ENCODE peak calls at places on chromosome 4, in ten cellular contexts. V is right cardiac atrium, C is Karpas-422, K is neural progenitor cell, X is MM.1S, P is left ventricle myocardium inferior, L is astrocyte, I is hepatocyte, W is colonic mucosa, F is fibroblast of lung. O is an unnamed sample. For H3K4me1, the result is how much of the 10 kb centered on the place peaks cover.

GRCh38 chr4:1202526-1203378 is 30.4 kb upstream of the SPON2 start:
- DNase-seq in V (peak), C (no peak), K (no peak), X (no peak), P (no peak), L (no peak), I (peak), W (peak), F (no peak), O (no peak)

GRCh38 chr4:106486533-106486932 is 118.0 kb upstream of the GIMD1 start:
- DNase-seq in V (no peak), C (no peak), K (peak), X (no peak), P (no peak), L (no peak), I (no peak), W (no peak), F (no peak), O (no peak)

GRCh38 chr4:27154706-27155105 is 294.1 kb downstream of the STIM2 start:
- DNase-seq in V (no peak), C (no peak), K (no peak), X (no peak), P (no peak), L (peak), I (peak), W (no peak), F (peak), O (no peak)

GRCh38 chr4:77347341-77347740 is 190.3 kb downstream of the CCNG2 start:
- DNase-seq in V (no peak), C (no peak), K (no peak), X (no peak), P (no peak), L (no peak), I (peak), W (peak), F (no peak), O (no peak)

GRCh38 chr4:26140150-26140898 is 180.5 kb upstream of the RBPJ start:
- DNase-seq in V (no peak), C (no peak), K (peak), X (no peak), P (no peak), L (peak), I (no peak), W (no peak), F (peak), O (no peak)

GRCh38 chr4:34422472-34422871 is 1821.8 kb downstream of the ARAP2 start:
- DNase-seq in V (no peak), C (no peak), K (peak), X (no peak), P (no peak), L (no peak), I (peak), W (no peak), F (peak), O (no peak)

GRCh38 chr4:109465065-109465464 is 31.4 kb downstream of the SEC24B start:
- DNase-seq in V (no peak), C (no peak), K (no peak), X (no peak), P (no peak), L (no peak), I (no peak), W (no peak), F (peak), O (no peak)

GRCh38 chr4:128606173-128606572 is 203.3 kb upstream of the JADE1 start:
- DNase-seq in V (no peak), C (no peak), K (no peak), X (no peak), P (no peak), L (peak), I (no peak), W (no peak), F (peak), O (no peak)

GRCh38 chr4:31246856-31247255 is 526.7 kb downstream of the PCDH7 start:
- DNase-seq in V (no peak), C (no peak), K (no peak), X (no peak), P (no peak), L (peak), I (no peak), W (no peak), F (peak), O (no peak)

GRCh38 chr4:89420507-89420906 is 112.9 kb upstream of the GPRIN3 start:
- DNase-seq in V (no peak), C (no peak), K (no peak), X (no peak), P (no peak), L (peak), I (no peak), W (no peak), F (peak), O (no peak)

GRCh38 chr4:24809376-24809775 is 14.0 kb downstream of the SOD3 start:
- DNase-seq in V (no peak), C (peak), K (peak), X (no peak), P (no peak), L (no peak), I (no peak), W (peak), F (no peak), O (no peak)

GRCh38 chr4:183437452-183437851 is 7.0 kb upstream of the CDKN2AIP start:
- DNase-seq in V (no peak), C (no peak), K (no peak), X (no peak), P (no peak), L (no peak), I (no peak), W (peak), F (no peak), O (no peak)

GRCh38 chr4:89788243-89789072 is 48.5 kb downstream of the SNCA start:
- DNase-seq in V (peak), C (no peak), K (no peak), X (no peak), P (peak), L (peak), I (no peak), W (no peak), F (peak), O (no peak)

GRCh38 chr4:19030048-19030447 is 1008.5 kb upstream of the LCORL start:
- DNase-seq in V (no peak), C (no peak), K (peak), X (no peak), P (no peak), L (peak), I (no peak), W (no peak), F (peak), O (no peak)

GRCh38 chr4:101418055-101418454 is 70.7 kb upstream of the PPP3CA start:
- DNase-seq in V (no peak), C (no peak), K (no peak), X (peak), P (no peak), L (peak), I (no peak), W (no peak), F (peak), O (no peak)

GRCh38 chr4:55107054-55107453 is 18.3 kb downstream of the KDR start:
- DNase-seq in V (no peak), C (no peak), K (no peak), X (no peak), P (no peak), L (no peak), I (no peak), W (no peak), F (no peak), O (no peak)

GRCh38 chr4:174119051-174119450 is 164.4 kb downstream of the FBXO8 start:
- DNase-seq in V (no peak), C (no peak), K (no peak), X (no peak), P (no peak), L (peak), I (peak), W (no peak), F (peak), O (no peak)

GRCh38 chr4:16122784-16123183 is 39.0 kb upstream of the PROM1 start:
- DNase-seq in V (no peak), C (no peak), K (no peak), X (no peak), P (no peak), L (no peak), I (no peak), W (no peak), F (no peak), O (no peak)

GRCh38 chr4:21888195-21888976 is 60.2 kb downstream of the KCNIP4 start:
- DNase-seq in V (no peak), C (no peak), K (no peak), X (peak), P (no peak), L (peak), I (peak), W (no peak), F (peak), O (no peak)

GRCh38 chr4:521636-522330 is 22.8 kb downstream of the PIGG start:
- DNase-seq in V (no peak), C (no peak), K (no peak), X (no peak), P (no peak), L (no peak), I (no peak), W (no peak), F (no peak), O (no peak)

GRCh38 chr4:61201562-61202099 is 1.5 kb downstream of the ADGRL3 start:
- DNase-seq in V (peak), C (no peak), K (peak), X (no peak), P (peak), L (no peak), I (peak), W (no peak), F (peak), O (peak)

GRCh38 chr4:38424171-38424871 is 239.7 kb upstream of the KLF3 start:
- DNase-seq in V (peak), C (no peak), K (peak), X (no peak), P (peak), L (no peak), I (peak), W (peak), F (no peak), O (no peak)

GRCh38 chr4:102217345-102217744 is 127.9 kb downstream of the SLC39A8 start:
- DNase-seq in V (no peak), C (no peak), K (no peak), X (no peak), P (no peak), L (no peak), I (no peak), W (no peak), F (no peak), O (no peak)

GRCh38 chr4:123299212-123299651 is 97.4 kb upstream of the SPRY1 start:
- DNase-seq in V (no peak), C (no peak), K (no peak), X (no peak), P (no peak), L (peak), I (no peak), W (no peak), F (peak), O (no peak)

GRCh38 chr4:172127168-172127567 is 314.0 kb downstream of the GALNTL6 start:
- DNase-seq in V (no peak), C (peak), K (no peak), X (no peak), P (no peak), L (no peak), I (no peak), W (no peak), F (no peak), O (no peak)

GRCh38 chr4:5805270-5805669 is 87.6 kb downstream of the CRMP1 start:
- DNase-seq in V (no peak), C (no peak), K (no peak), X (no peak), P (no peak), L (no peak), I (no peak), W (no peak), F (no peak), O (no peak)

GRCh38 chr4:2962614-2963184 is 507 bp downstream of the NOP14 start:
- DNase-seq in V (no peak), C (peak), K (peak), X (peak), P (no peak), L (peak), I (peak), W (peak), F (peak), O (peak)

GRCh38 chr4:10753326-10753725 is 68.8 kb upstream of the CLNK start:
- DNase-seq in V (no peak), C (no peak), K (no peak), X (no peak), P (no peak), L (peak), I (no peak), W (no peak), F (peak), O (no peak)

GRCh38 chr4:48112017-48112667 is 21.9 kb downstream of the TXK start:
- DNase-seq in V (no peak), C (no peak), K (no peak), X (no peak), P (no peak), L (peak), I (no peak), W (no peak), F (peak), O (no peak)

GRCh38 chr4:8777320-8778196 is 94.1 kb downstream of the HMX1 start:
- DNase-seq in V (peak), C (no peak), K (no peak), X (no peak), P (no peak), L (no peak), I (no peak), W (no peak), F (no peak), O (peak)

GRCh38 chr4:107348188-107348872 is 312.2 kb upstream of the DKK2 start:
- DNase-seq in V (no peak), C (no peak), K (no peak), X (no peak), P (no peak), L (no peak), I (no peak), W (no peak), F (no peak), O (no peak)

GRCh38 chr4:166077782-166078181 is 204.7 kb downstream of the TLL1 start:
- DNase-seq in V (no peak), C (no peak), K (no peak), X (no peak), P (no peak), L (no peak), I (no peak), W (no peak), F (no peak), O (no peak)

GRCh38 chr4:151921811-151922210 is 161.0 kb upstream of the GATB start:
- DNase-seq in V (no peak), C (no peak), K (no peak), X (no peak), P (no peak), L (peak), I (no peak), W (no peak), F (peak), O (no peak)

GRCh38 chr4:17173300-17173699 is 274.9 kb upstream of the LDB2 start:
- DNase-seq in V (no peak), C (peak), K (peak), X (no peak), P (no peak), L (no peak), I (no peak), W (no peak), F (no peak), O (no peak)

GRCh38 chr4:98908182-98908581 is 20.8 kb downstream of the EIF4E start:
- DNase-seq in V (no peak), C (no peak), K (no peak), X (no peak), P (no peak), L (no peak), I (no peak), W (no peak), F (peak), O (no peak)

GRCh38 chr4:56297801-56298200 is 89.5 kb downstream of the AASDH start:
- DNase-seq in V (no peak), C (no peak), K (peak), X (no peak), P (no peak), L (no peak), I (no peak), W (no peak), F (no peak), O (no peak)

GRCh38 chr4:113695328-113696169 is 66.0 kb downstream of the CAMK2D start:
- DNase-seq in V (no peak), C (no peak), K (no peak), X (no peak), P (no peak), L (peak), I (peak), W (peak), F (peak), O (no peak)

GRCh38 chr4:118760092-118760491 is 74.9 kb downstream of the METTL14 start:
- DNase-seq in V (no peak), C (peak), K (no peak), X (peak), P (no peak), L (no peak), I (no peak), W (no peak), F (no peak), O (no peak)

GRCh38 chr4:118757761-118758213 is 72.6 kb downstream of the METTL14 start:
- DNase-seq in V (no peak), C (peak), K (no peak), X (no peak), P (no peak), L (no peak), I (peak), W (no peak), F (no peak), O (no peak)

GRCh38 chr4:118758293-118758692 is 73.1 kb downstream of the METTL14 start:
- DNase-seq in V (no peak), C (peak), K (no peak), X (no peak), P (no peak), L (no peak), I (no peak), W (no peak), F (no peak), O (no peak)

GRCh38 chr4:118760493-118760892 is 75.3 kb downstream of the METTL14 start:
- DNase-seq in V (no peak), C (peak), K (no peak), X (peak), P (no peak), L (no peak), I (no peak), W (no peak), F (no peak), O (no peak)

GRCh38 chr4:118759481-118759880 is 74.3 kb downstream of the METTL14 start:
- DNase-seq in V (no peak), C (peak), K (no peak), X (no peak), P (no peak), L (no peak), I (no peak), W (no peak), F (no peak), O (no peak)
- H3K4me3 ChIP-seq in V (no peak), C (peak), K (no peak), X (peak), P (no peak), L (no peak), I (no peak), W (no peak), F (no peak), O (no peak)

GRCh38 chr4:150116506-150116905 is 38.3 kb downstream of the DCLK2 start:
- DNase-seq in V (no peak), C (no peak), K (no peak), X (no peak), P (no peak), L (no peak), I (no peak), W (no peak), F (no peak), O (no peak)
- H3K4me1 ChIP-seq in V (under half), C (under half), K (under half), X (under half), P (under half), L (under half), I (under half), W (under half), F (under half), O (under half)

GRCh38 chr4:175263537-175263936 is 345.4 kb downstream of the ADAM29 start:
- DNase-seq in V (no peak), C (no peak), K (no peak), X (no peak), P (no peak), L (no peak), I (no peak), W (no peak), F (peak), O (no peak)
- H3K27ac ChIP-seq in V (no peak), C (no peak), K (no peak), X (no peak), P (no peak), L (no peak), I (no peak), W (no peak), F (no peak), O (no peak)

DNA sequence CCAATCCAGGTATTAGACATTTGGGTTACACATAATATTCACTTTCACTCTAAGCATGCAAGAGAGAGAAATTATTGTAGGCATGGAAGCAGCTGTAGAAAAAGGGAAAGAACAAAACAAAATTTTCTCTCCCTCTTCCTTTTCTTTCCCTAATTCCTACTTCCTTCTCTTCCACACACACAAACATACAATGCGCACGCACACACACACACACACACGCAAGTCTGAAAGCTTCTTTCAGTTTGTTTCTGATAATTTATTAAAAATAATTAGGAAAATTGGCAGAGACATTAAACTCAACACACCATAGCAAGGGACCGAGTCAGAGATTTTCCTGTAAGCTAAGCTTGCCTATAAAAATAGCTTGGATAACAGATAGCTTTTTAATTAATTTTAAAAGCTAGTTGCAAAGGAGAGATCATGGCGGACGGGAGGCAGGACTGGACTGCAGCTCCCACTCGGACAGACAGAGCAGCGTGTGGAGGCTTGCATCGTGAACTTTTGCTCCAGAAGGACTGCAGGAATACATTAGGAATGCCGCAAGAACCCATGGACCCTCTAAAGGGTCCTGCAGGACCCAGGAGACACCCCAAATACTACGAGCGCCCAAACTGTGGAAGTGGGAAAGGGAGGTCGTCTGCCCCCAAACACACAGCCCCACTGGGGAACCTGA is 92.6 kb upstream of the MAPK10 start:
- DNase-seq in V (peak), C (no peak), K (no peak), X (no peak), P (no peak), L (no peak), I (no peak), W (no peak), F (no peak), O (no peak)
- H3K4me3 ChIP-seq in V (peak), C (no peak), K (no peak), X (no peak), P (peak), L (peak), I (no peak), W (peak), F (peak), O (peak)

GRCh38 chr4:153572609-153573008 is 106.4 kb downstream of the TMEM131L start:
- DNase-seq in V (no peak), C (no peak), K (no peak), X (no peak), P (no peak), L (no peak), I (no peak), W (no peak), F (no peak), O (no peak)
- H3K4me1 ChIP-seq in V (under half), C (half or more), K (under half), X (under half), P (half or more), L (under half), I (under half), W (under half), F (under half), O (under half)

GRCh38 chr4:124686279-124686678 is 26.3 kb downstream of the ANKRD50 start:
- DNase-seq in V (no peak), C (no peak), K (peak), X (no peak), P (no peak), L (no peak), I (no peak), W (no peak), F (no peak), O (no peak)

GRCh38 chr4:124685851-124686250 is 26.7 kb downstream of the ANKRD50 start:
- DNase-seq in V (no peak), C (no peak), K (no peak), X (peak), P (no peak), L (peak), I (no peak), W (no peak), F (peak), O (no peak)

DNA sequence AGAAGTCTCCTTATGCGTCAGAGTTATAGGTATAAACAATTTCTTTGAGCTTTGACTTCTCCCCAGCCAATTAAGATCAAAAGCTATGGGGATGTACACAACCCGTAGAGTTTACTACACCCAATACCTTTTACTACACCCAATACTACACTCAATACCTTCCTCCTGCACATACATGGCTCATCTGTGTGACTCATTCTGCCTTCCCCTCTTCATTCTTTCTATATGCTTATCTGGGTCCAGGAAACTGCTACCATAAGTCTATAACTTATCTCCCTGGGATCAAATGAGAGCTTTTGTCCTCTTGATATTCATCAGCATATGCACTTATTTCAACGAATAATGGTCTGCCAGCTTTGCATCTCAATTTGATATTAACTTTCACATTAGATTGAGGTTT is 28.2 kb downstream of the ANKRD50 start:
- DNase-seq in V (no peak), C (no peak), K (no peak), X (no peak), P (no peak), L (no peak), I (no peak), W (no peak), F (no peak), O (no peak)
- H3K27ac ChIP-seq in V (no peak), C (no peak), K (no peak), X (no peak), P (no peak), L (no peak), I (no peak), W (no peak), F (no peak), O (no peak)

O was measured in lower lobe of right lung.